ENCODE peak calls at places on chromosomes 6 and 20, in seven cellular contexts. O is mesendoderm, D is neuronal stem cell, F is mesenchymal stem cell, E is H1, L is H9, M is trophoblast cell. Y is an unnamed sample.

GRCh38 chr6:111683749-111684267 is 78.1 kb upstream of the TRAF3IP2 start:
- DNase-seq in O (no peak), D (no peak), F (peak; percentile 40), E (no peak), L (no peak), M (no peak), Y (peak; percentile 93)

GRCh38 chr6:164039954-164040375 is 625.4 kb downstream of the QKI start:
- DNase-seq in O (no peak), D (no peak), F (no peak), E (no peak), L (peak; percentile 44), M (peak; percentile 86), Y (no peak)

GRCh38 chr6:111939902-111940301 is 66.7 kb upstream of the FYN start:
- DNase-seq in O (no peak), D (no peak), F (no peak), E (no peak), L (no peak), M (no peak), Y (no peak)

GRCh38 chr6:166008441-166009369 is 158.9 kb downstream of the TBXT start:
- DNase-seq in O (peak; percentile 41), D (no peak), F (peak; percentile 84), E (no peak), L (peak; percentile 53), M (no peak), Y (peak; percentile 88)

GRCh38 chr6:4664117-4664626 is 112.0 kb upstream of the CDYL start:
- DNase-seq in O (no peak), D (no peak), F (peak; percentile 37), E (no peak), L (no peak), M (no peak), Y (peak; percentile 92)

GRCh38 chr6:157267654-157268053 is 55.7 kb downstream of the TMEM242 start:
- DNase-seq in O (no peak), D (no peak), F (no peak), E (no peak), L (peak; percentile 25), M (no peak), Y (no peak)

GRCh38 chr20:63215101-63216040 is 560 bp downstream of the YTHDF1 start:
- DNase-seq in O (peak; percentile 86), D (no peak), F (peak; percentile 79), E (no peak), L (no peak), M (peak; percentile 49), Y (peak; percentile 60)

GRCh38 chr6:2853766-2854393 is 12.2 kb upstream of the SERPINB1 start:
- DNase-seq in O (peak; percentile 96), D (no peak), F (peak; percentile 84), E (no peak), L (peak; percentile 77), M (peak; percentile 68), Y (peak; percentile 89)

GRCh38 chr6:170269151-170269872 is 21.6 kb downstream of the DLL1 start:
- DNase-seq in O (no peak), D (no peak), F (no peak), E (no peak), L (no peak), M (no peak), Y (no peak)

GRCh38 chr6:4008324-4009047 is 70.5 kb downstream of the FAM217A start:
- DNase-seq in O (peak; percentile 48), D (no peak), F (peak; percentile 91), E (no peak), L (no peak), M (peak; percentile 44), Y (peak; percentile 92)

GRCh38 chr6:5213851-5214507 is 46.8 kb downstream of the LYRM4 start:
- DNase-seq in O (no peak), D (no peak), F (peak; percentile 79), E (no peak), L (no peak), M (peak; percentile 44), Y (peak; percentile 82)

GRCh38 chr6:18395177-18395850 is 8.2 kb downstream of the RNF144B start:
- DNase-seq in O (peak; percentile 68), D (no peak), F (no peak), E (peak; percentile 53), L (peak; percentile 73), M (no peak), Y (no peak)
- H2BK120ac ChIP-seq in O (no peak overlapping the region), D (no peak overlapping the region), F (no peak overlapping the region), E (no peak overlapping the region), L (no peak overlapping the region), M (no peak overlapping the region), Y (peak overlapping the region; percentile 35)

GRCh38 chr6:78598966-78599365 is 268.4 kb upstream of the IRAK1BP1 start:
- DNase-seq in O (peak; percentile 59), D (no peak), F (peak; percentile 76), E (peak; percentile 5), L (no peak), M (peak; percentile 3), Y (peak; percentile 97)
- H3K4me2 ChIP-seq in O (no peak overlapping the region), D (no peak overlapping the region), F (no peak overlapping the region), E (no peak overlapping the region), L (no peak overlapping the region), M (no peak overlapping the region), Y (no peak overlapping the region)

DNA sequence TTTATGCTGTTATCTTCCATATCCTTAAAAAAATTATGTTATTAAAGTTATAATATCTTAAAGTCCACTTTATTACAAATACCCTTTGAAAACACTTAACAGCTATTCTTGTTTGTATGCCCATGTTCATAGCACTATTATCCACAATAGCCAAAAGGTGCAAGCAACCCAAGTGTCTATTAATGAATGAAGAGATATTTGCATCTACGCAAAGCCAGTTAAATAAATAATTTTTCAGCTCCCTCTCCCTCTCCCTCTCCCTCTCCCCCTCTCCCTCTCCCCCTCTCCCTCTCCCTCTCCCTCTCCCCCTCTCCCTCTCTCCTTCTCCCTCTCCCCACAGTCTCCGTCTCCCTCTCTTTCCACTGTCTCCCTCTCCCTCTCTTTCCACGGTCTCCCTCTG is 13.1 kb downstream of the CDK5RAP1 start:
- DNase-seq in O (no peak), D (no peak), F (no peak), E (no peak), L (no peak), M (no peak), Y (no peak)
- H2BK120ac ChIP-seq in O (no peak overlapping the region), D (no peak overlapping the region), F (no peak overlapping the region), E (no peak overlapping the region), L (no peak overlapping the region), M (no peak overlapping the region), Y (no peak overlapping the region)

DNA sequence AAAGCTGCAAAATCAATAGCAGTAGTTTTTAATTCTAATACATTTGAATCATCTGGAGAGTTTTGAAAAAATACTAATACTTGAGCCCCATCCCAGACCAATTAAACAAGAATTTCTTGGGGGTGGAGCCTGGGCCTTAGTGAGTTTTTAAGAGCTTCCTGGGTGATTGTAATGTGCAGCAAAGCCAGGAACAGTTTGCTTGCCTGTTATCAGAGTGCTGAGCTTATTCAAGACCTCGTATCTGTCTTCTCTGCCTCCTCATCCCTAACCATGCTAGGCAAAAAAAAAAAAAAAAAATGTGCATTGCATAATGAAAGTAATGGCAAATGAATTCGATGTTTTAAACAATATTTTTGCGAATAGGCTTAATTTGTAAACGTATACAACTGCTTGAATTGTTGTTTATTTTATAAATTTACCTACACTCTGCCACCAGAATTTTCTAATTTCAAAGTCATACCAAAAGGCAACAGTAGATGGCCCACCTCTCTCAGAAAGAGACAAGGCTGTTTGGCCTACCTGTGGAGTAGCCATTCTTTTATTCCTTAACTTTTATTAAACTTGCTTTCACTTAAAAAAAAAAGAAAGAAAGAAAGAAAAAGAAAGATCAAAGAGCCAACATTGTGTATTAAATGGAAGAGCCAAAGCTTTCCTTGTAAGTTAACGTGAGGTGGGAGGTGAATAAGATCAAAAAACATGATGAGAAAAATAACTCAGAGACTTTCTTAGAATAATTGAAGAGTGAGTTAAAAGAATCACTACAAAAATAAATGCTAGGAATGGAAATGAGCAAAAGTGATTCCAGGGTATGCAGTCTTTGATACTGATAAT is 36.2 kb upstream of the MYB start:
- DNase-seq in O (peak; percentile 27), D (no peak), F (peak; percentile 28), E (no peak), L (no peak), M (peak; percentile 3), Y (peak; percentile 43)
- H3K4me2 ChIP-seq in O (no peak overlapping the region), D (no peak overlapping the region), F (no peak overlapping the region), E (no peak overlapping the region), L (no peak overlapping the region), M (no peak overlapping the region), Y (no peak overlapping the region)

GRCh38 chr20:38109657-38110524 is 55.2 kb downstream of the TGM2 start:
- DNase-seq in O (peak; percentile 69), D (no peak), F (peak; percentile 92), E (no peak), L (no peak), M (peak; percentile 62), Y (peak; percentile 79)
- H2BK120ac ChIP-seq in O (no peak overlapping the region), D (no peak overlapping the region), F (peak overlapping the region; percentile 90), E (no peak overlapping the region), L (no peak overlapping the region), M (peak overlapping the region; percentile 98), Y (peak overlapping the region; percentile 60)

DNA sequence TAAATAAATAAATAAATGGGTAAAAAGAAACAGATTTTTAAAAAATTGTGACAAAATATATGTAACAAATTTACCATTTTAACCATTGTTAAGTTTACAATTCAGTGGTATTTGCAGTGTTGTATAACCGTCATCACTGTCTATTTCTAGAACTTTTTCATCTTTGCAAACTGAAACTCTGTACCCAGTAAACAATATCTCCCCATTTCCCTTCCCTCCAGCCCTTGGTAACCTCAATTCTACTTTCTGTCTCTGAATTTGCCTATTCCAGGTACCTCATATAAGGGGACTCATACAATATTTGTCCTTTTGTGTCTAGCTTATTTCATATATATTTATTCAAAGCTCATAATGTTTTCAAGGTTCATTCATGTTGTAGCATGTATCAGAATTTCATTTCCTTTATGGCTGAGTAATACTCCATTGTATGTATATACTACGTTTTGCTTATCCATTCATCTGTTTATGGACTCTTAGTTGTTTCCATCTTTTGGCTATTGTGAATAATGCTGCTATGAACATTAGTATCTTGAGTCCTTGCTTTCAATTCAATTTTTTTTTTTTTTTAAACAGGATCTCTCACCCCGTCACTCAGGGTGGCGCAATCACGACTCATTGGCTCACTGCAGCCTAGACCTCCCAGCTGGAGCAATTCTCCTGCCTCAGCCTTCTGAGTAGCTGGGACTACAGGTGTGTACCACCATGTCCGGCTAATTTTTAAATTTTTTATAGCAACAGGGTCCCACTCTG is 8.9 kb downstream of the MANBAL start:
- DNase-seq in O (no peak), D (no peak), F (peak; percentile 72), E (no peak), L (no peak), M (no peak), Y (peak; percentile 84)
- H3K4me2 ChIP-seq in O (no peak overlapping the region), D (no peak overlapping the region), F (no peak overlapping the region), E (no peak overlapping the region), L (no peak overlapping the region), M (no peak overlapping the region), Y (peak overlapping the region; percentile 31)

Y was measured in IMR-90.